ENCODE peak calls at places on chromosomes 3 and 15, in nine cellular contexts. H, Z, G, O, V, I, T, D and P are unnamed samples.

GRCh38 chr3:100159564-100160153 is 45.4 kb upstream of the FILIP1L start:
- DNase-seq in H (no peak), D (no peak), O (no peak), T (no peak), V (no peak), I (no peak), Z (peak), G (peak), P (no peak)

GRCh38 chr3:184347321-184348056 is 10.1 kb downstream of the FAM131A start:
- DNase-seq in T (no peak), D (no peak), V (no peak), G (no peak), H (no peak), O (no peak), I (no peak), Z (no peak), P (no peak)

GRCh38 chr15:28786521-28786920 is 61.9 kb downstream of the GOLGA6L7 start:
- DNase-seq in D (no peak), Z (no peak), I (no peak), O (no peak), V (no peak), H (no peak), G (peak), T (no peak), P (no peak)

GRCh38 chr15:63288342-63288741 is 10.9 kb downstream of the APH1B start:
- DNase-seq in I (no peak), V (no peak), T (no peak), Z (no peak), H (no peak), O (no peak), D (no peak), G (no peak), P (no peak)

GRCh38 chr3:184259878-184260570 is 1.3 kb downstream of the CAMK2N2 start:
- DNase-seq in O (peak), V (peak), D (peak), H (peak), T (no peak), I (peak), Z (peak), G (no peak), P (peak)

GRCh38 chr15:87144775-87145174 is 1065.1 kb downstream of the AGBL1 start:
- DNase-seq in O (peak), I (no peak), T (no peak), G (no peak), D (no peak), H (no peak), Z (peak), V (no peak), P (no peak)

GRCh38 chr3:42880183-42880582 is 4.5 kb upstream of the CYP8B1 start:
- DNase-seq in H (no peak), O (no peak), D (no peak), Z (no peak), G (no peak), T (no peak), V (no peak), I (no peak), P (no peak)

GRCh38 chr3:128993461-128994172 is at the start of gene CFAP92:
- DNase-seq in H (peak), V (peak), O (peak), Z (peak), G (no peak), T (peak), D (peak), I (peak), P (peak)

GRCh38 chr3:168220609-168221008 is 124.9 kb upstream of the GOLIM4 start:
- DNase-seq in Z (no peak), T (peak), V (no peak), I (no peak), G (peak), O (no peak), H (no peak), D (no peak), P (no peak)

GRCh38 chr15:44566176-44566575 is 29.2 kb downstream of the EIF3J start:
- DNase-seq in I (no peak), O (no peak), T (no peak), H (no peak), D (no peak), G (no peak), V (no peak), Z (no peak), P (no peak)

GRCh38 chr3:104909188-104909587 is 457.5 kb upstream of the ALCAM start:
- DNase-seq in Z (peak), D (no peak), H (no peak), G (peak), T (no peak), I (no peak), O (peak), V (no peak), P (peak)

GRCh38 chr3:52520141-52520667 is 13.5 kb downstream of the NT5DC2 start:
- DNase-seq in G (no peak), V (no peak), I (no peak), T (no peak), Z (no peak), H (no peak), D (no peak), O (no peak), P (no peak)

GRCh38 chr15:73273181-73274002 is 95.4 kb downstream of the HCN4 start:
- DNase-seq in G (peak), V (peak), T (peak), Z (peak), I (peak), O (peak), D (peak), H (no peak), P (peak)

GRCh38 chr15:87579537-87579936 is 677.0 kb downstream of the NTRK3 start:
- DNase-seq in H (no peak), T (no peak), I (no peak), O (no peak), D (no peak), Z (no peak), G (no peak), V (no peak), P (no peak)

GRCh38 chr3:9793161-9793781 is 389 bp downstream of the ARPC4 start:
- DNase-seq in T (no peak), Z (peak), I (no peak), G (peak), H (no peak), V (peak), D (no peak), O (peak), P (no peak)

GRCh38 chr3:32780735-32781210 is 37.0 kb upstream of the TRIM71 start:
- DNase-seq in D (no peak), I (peak), H (peak), G (peak), T (no peak), O (peak), Z (peak), V (no peak), P (peak)

GRCh38 chr15:52523646-52524045 is 5.0 kb downstream of the MYO5A start:
- DNase-seq in H (no peak), D (no peak), I (no peak), O (no peak), Z (no peak), V (no peak), T (no peak), G (no peak), P (no peak)

GRCh38 chr15:48389701-48390143 is 58.5 kb downstream of the DUT start:
- DNase-seq in I (peak), D (no peak), O (no peak), V (no peak), G (no peak), H (no peak), Z (peak), T (no peak), P (no peak)

GRCh38 chr15:98150531-98150930 is 190.0 kb downstream of the ARRDC4 start:
- DNase-seq in Z (no peak), D (no peak), T (no peak), H (no peak), V (no peak), G (no peak), O (no peak), I (no peak), P (no peak)

GRCh38 chr3:78580691-78581090 is 1187.1 kb downstream of the ROBO1 start:
- DNase-seq in T (no peak), Z (no peak), I (no peak), D (no peak), V (no peak), H (no peak), G (no peak), O (no peak), P (no peak)